ENCODE peak calls at places on chromosomes 6 and 20, in ten cellular contexts. V is pancreas; N is NCI-H1092; R is OCI-LY7; P is AG09319; G is stromal cell of bone marrow; X is stimulated activated CD4-positive, alpha-beta T cell treated with anti-CD3 and anti-CD28 coated beads, Interleukin-1b, Interleukin-23, amount 100 ng/mL, for 24 hours; H is activated T-helper 9 cell treated with anti-CD3 and anti-CD28 coated beads, Interleukin-2, amount 50 U/mL, for 16 hours; D is body of pancreas; U is HS-27A. C is an unnamed sample.

GRCh38 chr6:106116125-106116524 is 30.0 kb downstream of the PRDM1 start:
- DNase-seq in N (no peak), U (no peak), R (no peak), P (no peak), G (no peak), V (no peak), H (no peak), X (no peak), D (no peak), C (no peak)

GRCh38 chr6:44113396-44113795 is 13.9 kb downstream of the MRPL14 start:
- DNase-seq in N (no peak), U (no peak), R (no peak), X (no peak), G (no peak), P (no peak), D (no peak), V (no peak), H (no peak), C (no peak)

GRCh38 chr20:53036992-53037391 is 64.8 kb downstream of the TSHZ2 start:
- DNase-seq in V (no peak), H (no peak), G (no peak), X (no peak), D (no peak), R (no peak), N (no peak), P (no peak), U (no peak), C (no peak)

GRCh38 chr6:113160716-113161115 is 696.4 kb upstream of the MARCKS start:
- DNase-seq in G (no peak), X (no peak), D (no peak), H (no peak), R (no peak), N (no peak), V (no peak), U (no peak), P (no peak), C (no peak)

GRCh38 chr6:32622545-32623401 is 14.4 kb upstream of the HLA-DQA1 start:
- DNase-seq in P (no peak), N (no peak), G (no peak), U (no peak), H (peak; percentile 16), V (no peak), D (no peak), X (no peak), R (peak; percentile 85), C (peak; percentile 63)

GRCh38 chr6:25968769-25969168 is 6.2 kb downstream of the TRIM38 start:
- DNase-seq in V (no peak), R (no peak), D (no peak), H (no peak), G (peak; percentile 69), P (peak; percentile 51), X (no peak), U (no peak), N (no peak), C (no peak)

GRCh38 chr20:50774515-50774914 is 20.3 kb upstream of the BCAS4 start:
- DNase-seq in G (no peak), X (no peak), V (peak; percentile 11), H (no peak), U (no peak), N (no peak), D (no peak), P (no peak), R (no peak), C (no peak)

GRCh38 chr20:23702021-23702420 is 13.2 kb upstream of the CST4 start:
- DNase-seq in R (no peak), U (no peak), G (no peak), D (no peak), H (no peak), V (no peak), P (no peak), N (no peak), X (no peak), C (no peak)

GRCh38 chr6:98416027-98416426 is 418.3 kb upstream of the POU3F2 start:
- DNase-seq in G (no peak), H (no peak), P (no peak), D (no peak), U (no peak), N (no peak), V (no peak), R (no peak), X (no peak), C (no peak)

GRCh38 chr20:45919536-45919933 is 7.6 kb upstream of the PLTP start:
- DNase-seq in N (no peak), G (peak; percentile 65), D (peak; percentile 55), V (no peak), U (no peak), H (no peak), P (no peak), R (no peak), X (no peak), C (peak; percentile 48)

GRCh38 chr6:154370545-154370944 is 13.9 kb upstream of the IPCEF1 start:
- DNase-seq in D (no peak), N (no peak), V (no peak), X (no peak), R (peak; percentile 5), P (peak; percentile 19), U (no peak), G (peak; percentile 45), H (no peak), C (no peak)

GRCh38 chr20:64079273-64080012 is at the start of gene RGS19:
- DNase-seq in P (peak; percentile 20), R (peak; percentile 87), D (peak; percentile 82), V (peak; percentile 91), N (peak; percentile 28), G (no peak), U (no peak), X (no peak), H (peak; percentile 51), C (peak; percentile 59)

GRCh38 chr6:124854338-124854922 is 107.8 kb upstream of the RNF217 start:
- DNase-seq in V (no peak), H (no peak), U (no peak), G (no peak), X (no peak), D (no peak), P (no peak), N (no peak), R (peak; percentile 5), C (no peak)

GRCh38 chr6:156511570-156511969 is 265.6 kb upstream of the ARID1B start:
- DNase-seq in H (no peak), N (no peak), D (no peak), U (no peak), P (no peak), G (no peak), V (no peak), X (no peak), R (no peak), C (no peak)

GRCh38 chr6:1380625-1381396 is 8.6 kb upstream of the FOXF2 start:
- DNase-seq in N (no peak), R (no peak), U (no peak), V (no peak), D (no peak), G (no peak), X (no peak), H (no peak), P (no peak), C (no peak)

GRCh38 chr20:57190536-57191265 is 75.7 kb downstream of the BMP7 start:
- DNase-seq in V (no peak), P (no peak), R (no peak), G (no peak), D (no peak), U (no peak), X (no peak), N (no peak), H (no peak), C (no peak)

GRCh38 chr20:36538026-36538764 is 3.1 kb upstream of the MYL9 start:
- DNase-seq in H (no peak), D (no peak), P (no peak), N (no peak), G (peak; percentile 69), U (no peak), X (no peak), R (no peak), V (no peak), C (no peak)

GRCh38 chr20:60968853-60969720 is 283.0 kb upstream of the CDH4 start:
- DNase-seq in P (no peak), N (no peak), U (no peak), H (no peak), G (no peak), D (no peak), V (no peak), X (no peak), R (no peak), C (no peak)

GRCh38 chr6:21033575-21034026 is 499.3 kb downstream of the CDKAL1 start:
- DNase-seq in G (peak; percentile 83), U (peak; percentile 53), V (no peak), H (no peak), D (peak; percentile 33), X (no peak), P (peak; percentile 69), N (no peak), R (no peak), C (no peak)

GRCh38 chr6:20424679-20425078 is 23.0 kb downstream of the E2F3 start:
- DNase-seq in X (no peak), H (no peak), N (no peak), P (no peak), R (no peak), D (no peak), G (no peak), U (no peak), V (no peak), C (no peak)

GRCh38 chr6:105591053-105591452 is 188.2 kb upstream of the PREP start:
- DNase-seq in R (peak; percentile 45), P (no peak), N (no peak), X (no peak), H (no peak), U (no peak), D (no peak), G (no peak), V (no peak), C (no peak)

GRCh38 chr6:129593233-129593564 is 116.8 kb downstream of the ARHGAP18 start:
- DNase-seq in H (no peak), P (no peak), D (no peak), V (no peak), U (no peak), X (no peak), N (no peak), R (no peak), G (no peak), C (no peak)

GRCh38 chr6:163530406-163530805 is 115.9 kb downstream of the QKI start:
- DNase-seq in P (no peak), N (no peak), U (no peak), V (no peak), H (no peak), X (no peak), G (no peak), D (no peak), R (no peak), C (no peak)

GRCh38 chr6:2793491-2794151 is 28.4 kb downstream of the WRNIP1 start:
- DNase-seq in N (no peak), R (no peak), G (no peak), U (no peak), V (no peak), X (no peak), P (no peak), H (no peak), D (no peak), C (peak; percentile 65)

GRCh38 chr6:68343901-68344300 is 291.2 kb upstream of the ADGRB3 start:
- DNase-seq in N (peak; percentile 50), G (no peak), V (no peak), P (no peak), H (no peak), D (peak; percentile 19), U (peak; percentile 42), R (peak; percentile 22), X (no peak), C (no peak)

GRCh38 chr6:6003334-6004146 is 3.2 kb downstream of the NRN1 start:
- DNase-seq in D (no peak), P (no peak), G (no peak), N (no peak), H (no peak), R (no peak), X (no peak), V (peak; percentile 65), U (no peak), C (peak; percentile 33)

GRCh38 chr6:112040933-112041332 is 13.0 kb upstream of the CCN6 start:
- DNase-seq in V (no peak), G (no peak), U (no peak), N (no peak), H (no peak), P (no peak), R (no peak), D (no peak), X (no peak), C (no peak)

GRCh38 chr20:48002517-48002970 is 217.3 kb upstream of the SULF2 start:
- DNase-seq in R (peak; percentile 93), N (no peak), P (no peak), D (no peak), V (no peak), H (no peak), U (no peak), G (no peak), X (no peak), C (no peak)